ENCODE peak calls at places on chromosomes 5 and 9, in nine cellular contexts. Z, K, T, F, S, G, M, B and D are unnamed samples.
A peak's percentile ranks its signal among the peaks of the same experiment; 100 is the strongest.

GRCh38 chr9:119368681-119369581 is at the start of gene BRINP1:
- DNase-seq in Z (peak; percentile 77), K (peak; percentile 83), T (peak; percentile 69), F (no peak), S (peak; percentile 24), G (no peak), M (peak; percentile 1), B (no peak), D (no peak)

GRCh38 chr5:17182494-17182893 is 34.9 kb upstream of the BASP1 start:
- DNase-seq in Z (no peak), K (no peak), T (no peak), F (no peak), S (peak; percentile 79), G (no peak), M (peak; percentile 54), B (no peak), D (peak; percentile 43)

GRCh38 chr5:14879985-14880589 is 8.5 kb upstream of the ANKH start:
- DNase-seq in Z (no peak), K (no peak), T (no peak), F (no peak), S (peak; percentile 39), G (peak; percentile 26), M (peak; percentile 49), B (peak; percentile 32), D (no peak)

GRCh38 chr5:169071-169727 is 22.1 kb upstream of the LRRC14B start:
- DNase-seq in Z (no peak), K (no peak), T (no peak), F (peak; percentile 75), S (peak; percentile 91), G (peak; percentile 75), M (peak; percentile 18), B (peak; percentile 38), D (peak; percentile 97)

GRCh38 chr5:80070338-80071056 is 35.3 kb downstream of the THBS4 start:
- DNase-seq in Z (no peak), K (no peak), T (no peak), F (no peak), S (no peak), G (peak; percentile 13), M (no peak), B (no peak), D (no peak)

GRCh38 chr9:136558373-136558772 is 12.5 kb upstream of the NOTCH1 start:
- DNase-seq in Z (no peak), K (no peak), T (no peak), F (no peak), S (no peak), G (no peak), M (no peak), B (no peak), D (no peak)

GRCh38 chr5:159135896-159136531 is 36.3 kb upstream of the EBF1 start:
- DNase-seq in Z (no peak), K (no peak), T (no peak), F (no peak), S (peak; percentile 83), G (peak; percentile 37), M (peak; percentile 68), B (no peak), D (peak; percentile 46)

GRCh38 chr9:136927343-136928261 is 16.9 kb downstream of the FBXW5 start:
- DNase-seq in Z (no peak), K (no peak), T (no peak), F (no peak), S (peak; percentile 45), G (peak; percentile 21), M (no peak), B (no peak), D (no peak)

GRCh38 chr9:35675732-35676392 is 2.1 kb downstream of the CA9 start:
- DNase-seq in Z (peak; percentile 95), K (peak; percentile 96), T (peak; percentile 96), F (peak; percentile 59), S (no peak), G (no peak), M (no peak), B (no peak), D (no peak)

GRCh38 chr9:114757984-114758383 is 47.9 kb downstream of the TNFSF15 start:
- DNase-seq in Z (no peak), K (peak; percentile 44), T (no peak), F (no peak), S (no peak), G (no peak), M (no peak), B (no peak), D (no peak)

GRCh38 chr9:73609381-73609780 is 457.7 kb downstream of the ANXA1 start:
- DNase-seq in Z (no peak), K (no peak), T (no peak), F (no peak), S (no peak), G (no peak), M (peak; percentile 4), B (no peak), D (no peak)

GRCh38 chr9:91151014-91151740 is 210.5 kb downstream of the AUH start:
- DNase-seq in Z (no peak), K (no peak), T (no peak), F (no peak), S (peak; percentile 99), G (peak; percentile 91), M (peak; percentile 30), B (no peak), D (peak; percentile 95)

GRCh38 chr5:139847790-139848507 is 52.3 kb downstream of the PSD2 start:
- DNase-seq in Z (peak; percentile 64), K (peak; percentile 69), T (peak; percentile 89), F (peak; percentile 61), S (no peak), G (peak; percentile 10), M (no peak), B (no peak), D (no peak)

GRCh38 chr9:107020040-107020530 is 157.1 kb downstream of the ZNF462 start:
- DNase-seq in Z (no peak), K (peak; percentile 56), T (peak; percentile 79), F (no peak), S (peak; percentile 95), G (peak; percentile 79), M (peak; percentile 93), B (peak; percentile 91), D (peak; percentile 91)
- TF ChIP-seq CTCF in Z (no peak), K (no peak), T (no peak), F (no peak), S (peak; percentile 11), G (no peak), M (peak; percentile 6), B (peak; percentile 35), D (no peak)

GRCh38 chr5:126373621-126374416 is 49.4 kb upstream of the GRAMD2B start:
- DNase-seq in Z (no peak), K (no peak), T (no peak), F (no peak), S (no peak), G (no peak), M (no peak), B (no peak), D (peak; percentile 91)

GRCh38 chr5:126370796-126371718 is 52.2 kb upstream of the GRAMD2B start:
- DNase-seq in Z (peak; percentile 16), K (peak; percentile 41), T (no peak), F (no peak), S (peak; percentile 61), G (peak; percentile 52), M (peak; percentile 60), B (no peak), D (peak; percentile 66)

GRCh38 chr5:126368239-126368812 is 54.9 kb upstream of the GRAMD2B start:
- DNase-seq in Z (peak; percentile 44), K (peak; percentile 88), T (peak; percentile 73), F (no peak), S (no peak), G (no peak), M (no peak), B (no peak), D (no peak)

GRCh38 chr5:126369083-126369482 is 54.1 kb upstream of the GRAMD2B start:
- DNase-seq in Z (no peak), K (no peak), T (no peak), F (no peak), S (no peak), G (no peak), M (no peak), B (no peak), D (no peak)

GRCh38 chr5:126369995-126370731 is 53.0 kb upstream of the GRAMD2B start:
- DNase-seq in Z (peak; percentile 22), K (peak; percentile 45), T (no peak), F (no peak), S (no peak), G (no peak), M (no peak), B (no peak), D (peak; percentile 39)
- TF ChIP-seq CTCF in Z (no peak), K (no peak), T (no peak), F (peak; percentile 24), S (peak; percentile 14), G (peak; percentile 14), M (peak; percentile 28), B (peak; percentile 27), D (peak; percentile 49)

GRCh38 chr5:152349683-152350526 is 55.2 kb downstream of the NMUR2 start:
- DNase-seq in Z (peak; percentile 61), K (peak; percentile 70), T (peak; percentile 68), F (peak; percentile 30), S (peak; percentile 26), G (no peak), M (peak; percentile 1), B (no peak), D (no peak)
- TF ChIP-seq CTCF in Z (peak; percentile 83), K (peak; percentile 97), T (peak; percentile 97), F (peak; percentile 80), S (peak; percentile 76), G (peak; percentile 54), M (peak; percentile 46), B (peak; percentile 74), D (peak; percentile 61)

GRCh38 chr5:107831612-107832395 is 161.1 kb upstream of the EFNA5 start:
- DNase-seq in Z (no peak), K (peak; percentile 32), T (no peak), F (no peak), S (peak; percentile 58), G (peak; percentile 74), M (peak; percentile 57), B (peak; percentile 43), D (no peak)
- TF ChIP-seq CTCF in Z (no peak), K (peak; percentile 7), T (no peak), F (no peak), S (no peak), G (no peak), M (no peak), B (no peak), D (no peak)

GRCh38 chr9:127485995-127486394 is 34.7 kb downstream of the LRSAM1 start:
- DNase-seq in Z (no peak), K (no peak), T (no peak), F (no peak), S (no peak), G (no peak), M (no peak), B (no peak), D (no peak)
- TF ChIP-seq CTCF in Z (no peak), K (peak; percentile 15), T (no peak), F (no peak), S (no peak), G (no peak), M (peak; percentile 3), B (no peak), D (peak; percentile 32)